ENCODE peak calls at places on chromosomes 2 and 18, in seven cellular contexts. D is NCI-H2029 treated with DMSO at 0.1 percent for 48 hours, C is psoas muscle, H is WERI-Rb-1, T is HT1080, S is A549, G is iris pigment epithelial cell. I is an unnamed sample.
A peak's percentile ranks its signal among the peaks of the same experiment; 100 is the strongest.

GRCh38 chr2:119178811-119179601 is 20.5 kb upstream of the C1QL2 start:
- DNase-seq in D (no peak), G (no peak), T (peak; percentile 76), C (no peak), S (peak; percentile 22), H (no peak), I (no peak)

GRCh38 chr2:160630801-160631590 is 137.4 kb upstream of the RBMS1 start:
- DNase-seq in T (no peak), C (no peak), G (no peak), S (no peak), H (no peak), D (no peak), I (no peak)

GRCh38 chr2:110105608-110106467 is 9.8 kb downstream of the MALL start:
- DNase-seq in S (peak; percentile 97), D (no peak), C (no peak), G (peak; percentile 67), H (no peak), T (peak; percentile 98), I (peak; percentile 61)

GRCh38 chr2:21317131-21317530 is 193.4 kb downstream of the TDRD15 start:
- DNase-seq in S (peak; percentile 52), T (peak; percentile 60), H (peak; percentile 54), G (peak; percentile 14), C (peak; percentile 18), D (no peak), I (peak; percentile 9)

GRCh38 chr2:209525336-209525735 is 101.5 kb downstream of the MAP2 start:
- DNase-seq in H (no peak), C (no peak), T (no peak), S (no peak), D (no peak), G (peak; percentile 13), I (peak; percentile 34)

GRCh38 chr18:63518178-63519012 is 23.8 kb upstream of the SERPINB12 start:
- DNase-seq in T (peak; percentile 68), C (no peak), D (peak; percentile 49), S (peak; percentile 83), G (peak; percentile 63), H (peak; percentile 82), I (peak; percentile 83)

GRCh38 chr2:175207741-175208438 is 26.4 kb upstream of the ATP5MC3 start:
- DNase-seq in H (no peak), C (no peak), G (no peak), S (no peak), D (peak; percentile 35), T (no peak), I (no peak)

GRCh38 chr2:241901500-241902351 is 32.2 kb downstream of the RTP5 start:
- DNase-seq in D (no peak), H (no peak), G (peak; percentile 28), C (no peak), S (no peak), T (no peak), I (peak; percentile 36)

GRCh38 chr18:79944126-79944731 is 7.2 kb downstream of the SLC66A2 start:
- DNase-seq in H (peak; percentile 23), G (no peak), T (no peak), D (no peak), C (no peak), S (no peak), I (no peak)

GRCh38 chr2:26691140-26691539 is 1.4 kb upstream of the KCNK3 start:
- DNase-seq in S (no peak), D (no peak), T (no peak), G (no peak), H (no peak), C (no peak), I (no peak)

GRCh38 chr18:26544459-26544858 is 3.9 kb downstream of the KCTD1 start:
- DNase-seq in H (no peak), D (no peak), T (no peak), C (no peak), S (no peak), G (no peak), I (peak; percentile 20)

GRCh38 chr2:29444150-29444549 is 328.9 kb downstream of the CLIP4 start:
- DNase-seq in S (no peak), D (no peak), C (no peak), G (no peak), H (no peak), T (no peak), I (no peak)

GRCh38 chr2:67560818-67561221 is 163.7 kb downstream of the ETAA1 start:
- DNase-seq in H (no peak), G (peak; percentile 71), S (peak; percentile 61), D (no peak), T (no peak), C (no peak), I (no peak)

GRCh38 chr2:205047273-205047839 is 502.1 kb downstream of the PARD3B start:
- DNase-seq in G (no peak), H (no peak), S (no peak), D (no peak), C (no peak), T (no peak), I (no peak)

GRCh38 chr2:106306396-106306795 is 112.3 kb upstream of the UXS1 start:
- DNase-seq in T (no peak), D (no peak), S (no peak), C (no peak), H (no peak), G (no peak), I (no peak)

GRCh38 chr2:223314831-223315230 is 262.8 kb downstream of the KCNE4 start:
- DNase-seq in C (no peak), H (no peak), D (no peak), G (no peak), S (no peak), T (peak; percentile 21), I (no peak)

GRCh38 chr2:133579295-133579694 is 11.0 kb upstream of the NCKAP5 start:
- DNase-seq in S (no peak), C (no peak), T (peak; percentile 68), H (no peak), G (peak; percentile 88), D (peak; percentile 24), I (peak; percentile 76)

GRCh38 chr18:36265035-36265434 is 32.5 kb upstream of the FHOD3 start:
- DNase-seq in T (no peak), S (no peak), D (no peak), H (no peak), C (no peak), G (peak; percentile 35), I (no peak)

GRCh38 chr2:48343571-48344440 is 186.1 kb upstream of the STON1 start:
- DNase-seq in C (no peak), S (peak; percentile 75), G (peak; percentile 97), H (no peak), D (no peak), T (peak; percentile 85), I (peak; percentile 75)

GRCh38 chr2:53234548-53234903 is 533.1 kb upstream of the CHAC2 start:
- DNase-seq in H (no peak), D (peak; percentile 25), S (no peak), C (no peak), G (peak; percentile 34), T (peak; percentile 29), I (no peak)

GRCh38 chr2:210558708-210559107 is 2.3 kb downstream of the CPS1 start:
- DNase-seq in G (peak; percentile 69), C (no peak), H (no peak), S (peak; percentile 13), T (no peak), D (no peak), I (peak; percentile 42)

GRCh38 chr2:220473611-220474010 is 846.2 kb downstream of the SLC4A3 start:
- DNase-seq in H (no peak), D (no peak), S (no peak), T (no peak), C (no peak), G (peak; percentile 5), I (no peak)

GRCh38 chr2:229553091-229553490 is 161.3 kb downstream of the DNER start:
- DNase-seq in D (no peak), H (no peak), T (no peak), S (no peak), G (peak; percentile 51), C (no peak), I (no peak)

GRCh38 chr2:222594679-222595078 is 61.2 kb downstream of the FARSB start:
- DNase-seq in G (peak; percentile 89), H (no peak), S (peak; percentile 45), C (no peak), T (peak; percentile 35), D (no peak), I (peak; percentile 22)

GRCh38 chr18:31042068-31042390 is 513 bp downstream of the DSC3 start:
- DNase-seq in H (peak; percentile 8), T (no peak), S (no peak), C (no peak), D (no peak), G (no peak), I (no peak)

GRCh38 chr2:3460161-3460560 is 59.2 kb downstream of the ADI1 start:
- DNase-seq in G (no peak), D (no peak), T (no peak), C (no peak), S (no peak), H (no peak), I (no peak)

GRCh38 chr2:128807317-128807716 is 488.6 kb upstream of the HS6ST1 start:
- DNase-seq in H (no peak), C (no peak), T (no peak), S (no peak), D (no peak), G (no peak), I (no peak)

GRCh38 chr2:76700894-76701293 is 821.3 kb downstream of the LRRTM4 start:
- DNase-seq in C (no peak), H (no peak), D (no peak), G (no peak), T (no peak), S (no peak), I (no peak)

GRCh38 chr18:11050966-11051365 is 98.4 kb downstream of the PIEZO2 start:
- DNase-seq in S (no peak), D (no peak), H (no peak), C (no peak), T (no peak), G (no peak), I (no peak)

GRCh38 chr2:236768393-236769140 is 198.9 kb downstream of the ACKR3 start:
- DNase-seq in G (peak; percentile 40), S (no peak), D (no peak), C (no peak), H (no peak), T (peak; percentile 59), I (no peak)